ENCODE peak calls at places on chromosome 16, in four cellular contexts. Q, V, G and F are unnamed samples.

GRCh38 chr16:67299269-67299668 is 19.9 kb downstream of the PLEKHG4 start:
- DNase-seq in V (no peak), G (no peak), Q (no peak), F (no peak)

GRCh38 chr16:10981697-10982216 is 37.4 kb downstream of the CLEC16A start:
- DNase-seq in V (no peak), G (peak), Q (no peak), F (no peak)

GRCh38 chr16:79212114-79212791 is 388.3 kb downstream of the MAF start:
- DNase-seq in V (no peak), Q (no peak), G (no peak), F (no peak)

GRCh38 chr16:68356919-68357286 is 46.1 kb downstream of the PRMT7 start:
- DNase-seq in G (no peak), V (no peak), Q (no peak), F (no peak)

GRCh38 chr16:72961115-72961832 is 86.7 kb downstream of the ZFHX3 start:
- DNase-seq in V (no peak), Q (no peak), G (no peak), F (no peak)

GRCh38 chr16:68754117-68754792 is 17.2 kb downstream of the CDH1 start:
- DNase-seq in Q (no peak), G (no peak), V (no peak), F (no peak)

GRCh38 chr16:84884311-84885023 is 64.7 kb downstream of the CRISPLD2 start:
- DNase-seq in Q (peak), V (no peak), G (no peak), F (no peak)

GRCh38 chr16:87050142-87050541 is 267.1 kb downstream of the C16orf95 start:
- DNase-seq in V (no peak), Q (no peak), G (no peak), F (no peak)

GRCh38 chr16:65487231-65487630 is 365.4 kb upstream of the CDH11 start:
- DNase-seq in G (no peak), Q (no peak), V (no peak), F (no peak)

GRCh38 chr16:78444-79145 is 570 bp downstream of the MPG start:
- DNase-seq in G (no peak), V (no peak), Q (no peak), F (no peak)

GRCh38 chr16:27721548-27722265 is 171.8 kb downstream of the KATNIP start:
- DNase-seq in G (no peak), V (no peak), Q (no peak), F (peak)